ENCODE peak calls at places on chromosomes 6 and 20, in four cellular contexts. M, R, H and K are unnamed samples.

GRCh38 chr6:34360556-34360955 is 31.9 kb downstream of the NUDT3 start:
- DNase-seq in M (no peak), R (no peak), H (no peak), K (no peak)

GRCh38 chr6:38673397-38674165 is 29.4 kb downstream of the GLO1 start:
- DNase-seq in M (no peak), R (no peak), H (no peak), K (no peak)

GRCh38 chr6:162726997-162727346 is 594 bp downstream of the PRKN start:
- DNase-seq in M (no peak), R (peak; percentile 24), H (no peak), K (peak; percentile 23)

GRCh38 chr20:31833931-31834521 is 11.4 kb downstream of the FOXS1 start:
- DNase-seq in M (no peak), R (no peak), H (no peak), K (no peak)

GRCh38 chr6:125790403-125791150 is at the start of gene NCOA7:
- DNase-seq in M (peak; percentile 90), R (peak; percentile 82), H (peak; percentile 91), K (peak; percentile 81)

GRCh38 chr6:46024122-46024769 is 8.6 kb upstream of the CLIC5 start:
- DNase-seq in M (no peak), R (no peak), H (no peak), K (no peak)

GRCh38 chr20:37969949-37970855 is 63.1 kb downstream of the TTI1 start:
- DNase-seq in M (no peak), R (no peak), H (no peak), K (no peak)

GRCh38 chr6:39695447-39695846 is 29.8 kb downstream of the KIF6 start:
- DNase-seq in M (no peak), R (no peak), H (no peak), K (no peak)

GRCh38 chr6:70616728-70617260 is 50.1 kb downstream of the SDHAF4 start:
- DNase-seq in M (no peak), R (peak; percentile 14), H (no peak), K (peak; percentile 29)

GRCh38 chr20:58792426-58792825 is 58.3 kb downstream of the GNAS-AS1 start:
- DNase-seq in M (no peak), R (no peak), H (no peak), K (no peak)

GRCh38 chr20:58793512-58794420 is 56.9 kb downstream of the GNAS-AS1 start:
- DNase-seq in M (no peak), R (no peak), H (no peak), K (no peak)

GRCh38 chr20:58795923-58796245 is 54.8 kb downstream of the GNAS-AS1 start:
- DNase-seq in M (no peak), R (no peak), H (no peak), K (no peak)

GRCh38 chr20:58795181-58795922 is 55.4 kb downstream of the GNAS-AS1 start:
- DNase-seq in M (no peak), R (no peak), H (no peak), K (no peak)

GRCh38 chr20:58794510-58795180 is 56.1 kb downstream of the GNAS-AS1 start:
- DNase-seq in M (no peak), R (no peak), H (no peak), K (no peak)
- H3K27me3 ChIP-seq in M (no peaks in the 10 kb centered on the region), R (peaks cover 4% of the 10 kb centered on the region), H (peaks cover 16% of the 10 kb centered on the region), K (no peaks in the 10 kb centered on the region)

GRCh38 chr6:81621816-81622395 is 130.6 kb downstream of the TENT5A start:
- DNase-seq in M (no peak), R (no peak), H (no peak), K (no peak)
- H3K9me3 ChIP-seq in M (no peaks in the 10 kb centered on the region), R (no peaks in the 10 kb centered on the region), H (no peaks in the 10 kb centered on the region), K (no peaks in the 10 kb centered on the region)

GRCh38 chr6:151546941-151547659 is 53.3 kb downstream of the CCDC170 start:
- DNase-seq in M (no peak), R (no peak), H (no peak), K (no peak)
- TF ChIP-seq CTCF in M (no peak), R (no peak), H (no peak), K (no peak)

GRCh38 chr6:6603317-6603716 is 14.8 kb downstream of the LY86 start:
- DNase-seq in M (no peak), R (no peak), H (no peak), K (no peak)

GRCh38 chr6:6610031-6610591 is 21.6 kb downstream of the LY86 start:
- DNase-seq in M (peak; percentile 81), R (peak; percentile 11), H (no peak), K (no peak)

GRCh38 chr6:6604015-6604414 is 15.5 kb downstream of the LY86 start:
- DNase-seq in M (no peak), R (no peak), H (no peak), K (no peak)

GRCh38 chr6:6604566-6604965 is 16.0 kb downstream of the LY86 start:
- DNase-seq in M (no peak), R (no peak), H (no peak), K (no peak)

GRCh38 chr6:6605873-6606272 is 17.4 kb downstream of the LY86 start:
- DNase-seq in M (no peak), R (no peak), H (no peak), K (no peak)
- H3K27me3 ChIP-seq in M (no peaks in the 10 kb centered on the region), R (peaks cover 5% of the 10 kb centered on the region), H (no peaks in the 10 kb centered on the region), K (no peaks in the 10 kb centered on the region)

GRCh38 chr20:60313609-60314008 is 355.4 kb downstream of the CDH26 start:
- DNase-seq in M (no peak), R (no peak), H (no peak), K (no peak)
- H3K9me3 ChIP-seq in M (no peaks in the 10 kb centered on the region), R (no peaks in the 10 kb centered on the region), H (no peaks in the 10 kb centered on the region), K (no peaks in the 10 kb centered on the region)